ENCODE peak calls at places on chromosomes 6 and 20, in nine cellular contexts. One of them, this sample, is unnamed.

GRCh38 chr20:59405226-59405815 is 104.9 kb downstream of the EDN3 start:
- DNase-seq in psoas muscle: no peak
- DNase-seq in OCI-LY7: no peak
- DNase-seq in tibial artery: no peak
- DNase-seq in fibroblast of mammary gland: no peak
- DNase-seq in testis: no peak
- DNase-seq in left ventricle myocardium inferior: no peak
- DNase-seq in fibroblast of lung: no peak
- DNase-seq in A549: no peak
- DNase-seq in this sample: no peak

GRCh38 chr6:132382630-132383175 is 18.6 kb downstream of the MOXD1 start:
- DNase-seq in fibroblast of lung: no peak
- DNase-seq in left ventricle myocardium inferior: no peak
- DNase-seq in fibroblast of mammary gland: no peak
- DNase-seq in A549: no peak
- DNase-seq in testis: no peak
- DNase-seq in tibial artery: no peak
- DNase-seq in OCI-LY7: peak; percentile 13
- DNase-seq in psoas muscle: no peak
- DNase-seq in this sample: no peak

GRCh38 chr6:21219241-21219640 is 374.3 kb upstream of the SOX4 start:
- DNase-seq in fibroblast of lung: no peak
- DNase-seq in left ventricle myocardium inferior: no peak
- DNase-seq in fibroblast of mammary gland: no peak
- DNase-seq in testis: no peak
- DNase-seq in OCI-LY7: no peak
- DNase-seq in tibial artery: no peak
- DNase-seq in psoas muscle: no peak
- DNase-seq in A549: no peak
- DNase-seq in this sample: no peak

GRCh38 chr20:38286586-38287502 is 17.1 kb upstream of the BPI start:
- DNase-seq in tibial artery: no peak
- DNase-seq in OCI-LY7: no peak
- DNase-seq in testis: peak; percentile 31
- DNase-seq in psoas muscle: no peak
- DNase-seq in fibroblast of lung: no peak
- DNase-seq in A549: no peak
- DNase-seq in fibroblast of mammary gland: no peak
- DNase-seq in left ventricle myocardium inferior: peak; percentile 59
- DNase-seq in this sample: peak; percentile 97

GRCh38 chr6:101534386-101534785 is 140.9 kb downstream of the GRIK2 start:
- DNase-seq in A549: no peak
- DNase-seq in psoas muscle: no peak
- DNase-seq in tibial artery: no peak
- DNase-seq in fibroblast of lung: peak; percentile 33
- DNase-seq in fibroblast of mammary gland: peak; percentile 21
- DNase-seq in testis: no peak
- DNase-seq in OCI-LY7: no peak
- DNase-seq in left ventricle myocardium inferior: no peak
- DNase-seq in this sample: peak; percentile 59

GRCh38 chr6:32867022-32867477 is 13.1 kb downstream of the PSMB9 start:
- DNase-seq in left ventricle myocardium inferior: no peak
- DNase-seq in fibroblast of lung: no peak
- DNase-seq in fibroblast of mammary gland: no peak
- DNase-seq in psoas muscle: no peak
- DNase-seq in A549: no peak
- DNase-seq in tibial artery: no peak
- DNase-seq in OCI-LY7: peak; percentile 86
- DNase-seq in testis: no peak
- DNase-seq in this sample: no peak

GRCh38 chr6:75759207-75759606 is 10.2 kb downstream of the MYO6 start:
- DNase-seq in psoas muscle: no peak
- DNase-seq in testis: no peak
- DNase-seq in fibroblast of lung: no peak
- DNase-seq in tibial artery: no peak
- DNase-seq in left ventricle myocardium inferior: no peak
- DNase-seq in fibroblast of mammary gland: no peak
- DNase-seq in A549: no peak
- DNase-seq in OCI-LY7: no peak
- DNase-seq in this sample: no peak

GRCh38 chr6:117615981-117616961 is 14.0 kb upstream of the GOPC start:
- DNase-seq in psoas muscle: no peak
- DNase-seq in fibroblast of lung: no peak
- DNase-seq in OCI-LY7: no peak
- DNase-seq in A549: no peak
- DNase-seq in testis: no peak
- DNase-seq in left ventricle myocardium inferior: no peak
- DNase-seq in fibroblast of mammary gland: no peak
- DNase-seq in tibial artery: no peak
- DNase-seq in this sample: peak; percentile 85

GRCh38 chr6:170178561-170179477 is 112.1 kb downstream of the DLL1 start:
- DNase-seq in tibial artery: no peak
- DNase-seq in A549: no peak
- DNase-seq in testis: no peak
- DNase-seq in left ventricle myocardium inferior: peak; percentile 14
- DNase-seq in fibroblast of lung: peak; percentile 80
- DNase-seq in psoas muscle: peak; percentile 80
- DNase-seq in OCI-LY7: no peak
- DNase-seq in fibroblast of mammary gland: peak; percentile 85
- DNase-seq in this sample: peak; percentile 22

GRCh38 chr6:41578714-41579610 is 32.8 kb downstream of the FOXP4 start:
- DNase-seq in testis: no peak
- DNase-seq in fibroblast of lung: peak; percentile 43
- DNase-seq in left ventricle myocardium inferior: no peak
- DNase-seq in A549: peak; percentile 74
- DNase-seq in fibroblast of mammary gland: no peak
- DNase-seq in tibial artery: no peak
- DNase-seq in psoas muscle: no peak
- DNase-seq in OCI-LY7: no peak
- DNase-seq in this sample: peak; percentile 14

GRCh38 chr6:118810420-118811027 is 83.4 kb upstream of the ASF1A start:
- DNase-seq in left ventricle myocardium inferior: no peak
- DNase-seq in A549: no peak
- DNase-seq in testis: no peak
- DNase-seq in psoas muscle: no peak
- DNase-seq in tibial artery: no peak
- DNase-seq in fibroblast of lung: no peak
- DNase-seq in OCI-LY7: peak; percentile 50
- DNase-seq in fibroblast of mammary gland: no peak
- DNase-seq in this sample: no peak

GRCh38 chr6:46170357-46171289 is at the start of gene ENPP5:
- DNase-seq in fibroblast of mammary gland: peak; percentile 62
- DNase-seq in psoas muscle: peak; percentile 91
- DNase-seq in tibial artery: peak; percentile 90
- DNase-seq in A549: no peak
- DNase-seq in OCI-LY7: peak; percentile 79
- DNase-seq in fibroblast of lung: peak; percentile 12
- DNase-seq in left ventricle myocardium inferior: peak; percentile 73
- DNase-seq in testis: peak; percentile 97
- DNase-seq in this sample: no peak

GRCh38 chr20:62622178-62622876 is 20.0 kb upstream of the SLCO4A1 start:
- DNase-seq in left ventricle myocardium inferior: no peak
- DNase-seq in psoas muscle: peak; percentile 53
- DNase-seq in fibroblast of lung: no peak
- DNase-seq in testis: no peak
- DNase-seq in A549: no peak
- DNase-seq in tibial artery: no peak
- DNase-seq in fibroblast of mammary gland: no peak
- DNase-seq in OCI-LY7: no peak
- DNase-seq in this sample: no peak

GRCh38 chr20:62624719-62625455 is 17.4 kb upstream of the SLCO4A1 start:
- DNase-seq in testis: peak; percentile 68
- DNase-seq in fibroblast of lung: no peak
- DNase-seq in OCI-LY7: no peak
- DNase-seq in fibroblast of mammary gland: no peak
- DNase-seq in left ventricle myocardium inferior: no peak
- DNase-seq in tibial artery: peak; percentile 82
- DNase-seq in psoas muscle: peak; percentile 66
- DNase-seq in A549: no peak
- DNase-seq in this sample: no peak

GRCh38 chr20:62622877-62623487 is 19.3 kb upstream of the SLCO4A1 start:
- DNase-seq in psoas muscle: peak; percentile 55
- DNase-seq in tibial artery: no peak
- DNase-seq in fibroblast of mammary gland: no peak
- DNase-seq in testis: no peak
- DNase-seq in fibroblast of lung: no peak
- DNase-seq in left ventricle myocardium inferior: no peak
- DNase-seq in A549: no peak
- DNase-seq in OCI-LY7: no peak
- DNase-seq in this sample: no peak

GRCh38 chr20:62624325-62624690 is 18.0 kb upstream of the SLCO4A1 start:
- DNase-seq in fibroblast of mammary gland: no peak
- DNase-seq in A549: no peak
- DNase-seq in tibial artery: no peak
- DNase-seq in left ventricle myocardium inferior: no peak
- DNase-seq in OCI-LY7: peak; percentile 88
- DNase-seq in testis: no peak
- DNase-seq in fibroblast of lung: no peak
- DNase-seq in psoas muscle: peak; percentile 66
- DNase-seq in this sample: no peak

GRCh38 chr20:62623488-62624324 is 18.6 kb upstream of the SLCO4A1 start:
- DNase-seq in OCI-LY7: peak; percentile 95
- DNase-seq in fibroblast of lung: peak; percentile 83
- DNase-seq in A549: peak; percentile 83
- DNase-seq in left ventricle myocardium inferior: peak; percentile 95
- DNase-seq in testis: peak; percentile 98
- DNase-seq in psoas muscle: peak; percentile 96
- DNase-seq in tibial artery: peak; percentile 95
- DNase-seq in fibroblast of mammary gland: peak; percentile 85
- DNase-seq in this sample: peak; percentile 72
- H3K4me3 ChIP-seq in OCI-LY7: peak overlapping the region; percentile 58
- H3K4me3 ChIP-seq in fibroblast of lung: no peak overlapping the region
- H3K4me3 ChIP-seq in A549: peak overlapping the region; percentile 14
- H3K4me3 ChIP-seq in left ventricle myocardium inferior: peak overlapping the region; percentile 26
- H3K4me3 ChIP-seq in testis: no peak overlapping the region
- H3K4me3 ChIP-seq in psoas muscle: peak overlapping the region; percentile 2
- H3K4me3 ChIP-seq in tibial artery: no peak overlapping the region
- H3K4me3 ChIP-seq in fibroblast of mammary gland: no peak overlapping the region
- H3K4me3 ChIP-seq in this sample: no peak overlapping the region

GRCh38 chr6:37432916-37433656 is at the start of gene CMTR1:
- DNase-seq in OCI-LY7: peak; percentile 94
- DNase-seq in psoas muscle: peak; percentile 97
- DNase-seq in tibial artery: peak; percentile 95
- DNase-seq in fibroblast of lung: peak; percentile 90
- DNase-seq in testis: peak; percentile 95
- DNase-seq in A549: peak; percentile 82
- DNase-seq in left ventricle myocardium inferior: peak; percentile 96
- DNase-seq in fibroblast of mammary gland: peak; percentile 82
- DNase-seq in this sample: peak; percentile 90
- TF ChIP-seq CTCF in OCI-LY7: no peak
- TF ChIP-seq CTCF in psoas muscle: no peak
- TF ChIP-seq CTCF in tibial artery: no peak
- TF ChIP-seq CTCF in fibroblast of lung: no peak
- TF ChIP-seq CTCF in testis: no peak
- TF ChIP-seq CTCF in A549: no peak
- TF ChIP-seq CTCF in left ventricle myocardium inferior: no peak
- TF ChIP-seq CTCF in fibroblast of mammary gland: no peak
- TF ChIP-seq CTCF in this sample: no peak

GRCh38 chr6:112253842-112254816 is at the start of gene LAMA4:
- DNase-seq in A549: peak; percentile 5
- DNase-seq in psoas muscle: peak; percentile 71
- DNase-seq in fibroblast of lung: peak; percentile 83
- DNase-seq in tibial artery: peak; percentile 72
- DNase-seq in left ventricle myocardium inferior: peak; percentile 66
- DNase-seq in testis: peak; percentile 62
- DNase-seq in fibroblast of mammary gland: peak; percentile 88
- DNase-seq in OCI-LY7: no peak
- DNase-seq in this sample: peak; percentile 80

GRCh38 chr6:112254921-112255320 is 554 bp upstream of the LAMA4 start:
- DNase-seq in fibroblast of mammary gland: no peak
- DNase-seq in fibroblast of lung: no peak
- DNase-seq in left ventricle myocardium inferior: no peak
- DNase-seq in OCI-LY7: no peak
- DNase-seq in tibial artery: no peak
- DNase-seq in A549: no peak
- DNase-seq in testis: no peak
- DNase-seq in psoas muscle: no peak
- DNase-seq in this sample: no peak

GRCh38 chr6:112251170-112251945 is 3.0 kb downstream of the LAMA4 start:
- DNase-seq in left ventricle myocardium inferior: peak; percentile 58
- DNase-seq in fibroblast of lung: peak; percentile 90
- DNase-seq in testis: peak; percentile 75
- DNase-seq in OCI-LY7: no peak
- DNase-seq in psoas muscle: peak; percentile 73
- DNase-seq in tibial artery: peak; percentile 87
- DNase-seq in A549: no peak
- DNase-seq in fibroblast of mammary gland: peak; percentile 88
- DNase-seq in this sample: peak; percentile 92

GRCh38 chr6:112252571-112253504 is 1.5 kb downstream of the LAMA4 start:
- DNase-seq in A549: no peak
- DNase-seq in fibroblast of lung: peak; percentile 79
- DNase-seq in fibroblast of mammary gland: peak; percentile 80
- DNase-seq in OCI-LY7: no peak
- DNase-seq in psoas muscle: no peak
- DNase-seq in left ventricle myocardium inferior: no peak
- DNase-seq in testis: no peak
- DNase-seq in tibial artery: no peak
- DNase-seq in this sample: peak; percentile 61

GRCh38 chr6:112253505-112253841 is 894 bp downstream of the LAMA4 start:
- DNase-seq in fibroblast of lung: no peak
- DNase-seq in left ventricle myocardium inferior: no peak
- DNase-seq in A549: no peak
- DNase-seq in OCI-LY7: no peak
- DNase-seq in tibial artery: no peak
- DNase-seq in fibroblast of mammary gland: no peak
- DNase-seq in testis: peak; percentile 15
- DNase-seq in psoas muscle: no peak
- DNase-seq in this sample: no peak
- H3K4me3 ChIP-seq in fibroblast of lung: peak overlapping the region; percentile 80
- H3K4me3 ChIP-seq in left ventricle myocardium inferior: peak overlapping the region; percentile 88
- H3K4me3 ChIP-seq in A549: peak overlapping the region; percentile 57
- H3K4me3 ChIP-seq in OCI-LY7: no peak overlapping the region
- H3K4me3 ChIP-seq in tibial artery: peak overlapping the region; percentile 78
- H3K4me3 ChIP-seq in fibroblast of mammary gland: peak overlapping the region; percentile 94
- H3K4me3 ChIP-seq in testis: peak overlapping the region; percentile 69
- H3K4me3 ChIP-seq in psoas muscle: peak overlapping the region; percentile 85
- H3K4me3 ChIP-seq in this sample: peak overlapping the region; percentile 80

GRCh38 chr20:20181322-20181721 is 129.0 kb downstream of the CFAP61 start:
- DNase-seq in psoas muscle: no peak
- DNase-seq in OCI-LY7: no peak
- DNase-seq in A549: no peak
- DNase-seq in testis: no peak
- DNase-seq in left ventricle myocardium inferior: no peak
- DNase-seq in tibial artery: no peak
- DNase-seq in fibroblast of mammary gland: no peak
- DNase-seq in fibroblast of lung: no peak
- DNase-seq in this sample: no peak

GRCh38 chr20:20184711-20185110 is 132.4 kb downstream of the CFAP61 start:
- DNase-seq in psoas muscle: no peak
- DNase-seq in left ventricle myocardium inferior: no peak
- DNase-seq in A549: no peak
- DNase-seq in tibial artery: no peak
- DNase-seq in testis: no peak
- DNase-seq in OCI-LY7: no peak
- DNase-seq in fibroblast of mammary gland: no peak
- DNase-seq in fibroblast of lung: no peak
- DNase-seq in this sample: no peak

GRCh38 chr20:20188647-20189046 is 136.3 kb downstream of the CFAP61 start:
- DNase-seq in fibroblast of lung: no peak
- DNase-seq in psoas muscle: no peak
- DNase-seq in A549: no peak
- DNase-seq in testis: no peak
- DNase-seq in left ventricle myocardium inferior: no peak
- DNase-seq in fibroblast of mammary gland: no peak
- DNase-seq in tibial artery: no peak
- DNase-seq in OCI-LY7: no peak
- DNase-seq in this sample: no peak

GRCh38 chr20:20184149-20184548 is 131.8 kb downstream of the CFAP61 start:
- DNase-seq in tibial artery: no peak
- DNase-seq in testis: no peak
- DNase-seq in psoas muscle: no peak
- DNase-seq in OCI-LY7: no peak
- DNase-seq in left ventricle myocardium inferior: no peak
- DNase-seq in fibroblast of mammary gland: peak; percentile 16
- DNase-seq in A549: peak; percentile 16
- DNase-seq in fibroblast of lung: no peak
- DNase-seq in this sample: no peak
- TF ChIP-seq CTCF in tibial artery: peak; percentile 7
- TF ChIP-seq CTCF in testis: no peak
- TF ChIP-seq CTCF in psoas muscle: no peak
- TF ChIP-seq CTCF in OCI-LY7: peak; percentile 73
- TF ChIP-seq CTCF in left ventricle myocardium inferior: peak; percentile 24
- TF ChIP-seq CTCF in fibroblast of mammary gland: peak; percentile 53
- TF ChIP-seq CTCF in A549: peak; percentile 27
- TF ChIP-seq CTCF in fibroblast of lung: no peak
- TF ChIP-seq CTCF in this sample: peak; percentile 26

This sample was measured in astrocyte of the spinal cord.